ENCODE peak calls at places on chromosomes 5 and 9, in seven cellular contexts. Y is dorsolateral prefrontal cortex, G is Karpas-422, O is tibial nerve, P is IMR-90, H is tibial artery, S is stomach. W is an unnamed sample.

GRCh38 chr5:143248822-143249579 is 154.5 kb downstream of the NR3C1 start:
- DNase-seq in Y (no peak), H (no peak), S (no peak), G (no peak), P (peak), O (no peak), W (no peak)

GRCh38 chr9:121684381-121685145 is 33.1 kb downstream of the DAB2IP start:
- DNase-seq in P (no peak), S (peak), H (no peak), O (no peak), Y (no peak), G (peak), W (no peak)

GRCh38 chr9:133656211-133657119 is 20.3 kb downstream of the DBH start:
- DNase-seq in H (no peak), Y (no peak), P (no peak), O (no peak), S (no peak), G (no peak), W (no peak)

GRCh38 chr9:110089681-110090370 is 118.1 kb downstream of the C9orf152 start:
- DNase-seq in O (no peak), H (no peak), S (peak), G (no peak), P (peak), Y (no peak), W (no peak)

GRCh38 chr9:105886136-105886535 is 191.8 kb downstream of the TMEM38B start:
- DNase-seq in S (no peak), P (no peak), O (no peak), Y (no peak), H (no peak), G (no peak), W (no peak)

GRCh38 chr5:135534609-135535419 is 950 bp downstream of the NEUROG1 start:
- DNase-seq in G (no peak), Y (no peak), S (no peak), H (no peak), O (no peak), P (no peak), W (no peak)

GRCh38 chr5:158126442-158127399 is 267.8 kb upstream of the CLINT1 start:
- DNase-seq in S (no peak), Y (no peak), P (no peak), O (no peak), H (no peak), G (no peak), W (no peak)

GRCh38 chr5:139660916-139661814 is 13.0 kb downstream of the CXXC5 start:
- DNase-seq in S (peak), H (peak), P (peak), Y (peak), O (peak), G (peak), W (no peak)

GRCh38 chr5:74762599-74762998 is 4.3 kb downstream of the GFM2 start:
- DNase-seq in H (no peak), S (no peak), Y (no peak), G (no peak), O (no peak), P (peak), W (no peak)

GRCh38 chr9:4984171-4984570 is 901 bp upstream of the JAK2 start:
- DNase-seq in P (no peak), H (no peak), G (no peak), Y (no peak), S (no peak), O (peak), W (no peak)

GRCh38 chr5:177086918-177087706 is 397 bp downstream of the FGFR4 start:
- DNase-seq in P (no peak), O (no peak), G (peak), H (no peak), S (peak), Y (no peak), W (no peak)

GRCh38 chr9:120931278-120932085 is 4.9 kb upstream of the TRAF1 start:
- DNase-seq in G (peak), O (peak), H (peak), Y (no peak), S (peak), P (peak), W (no peak)

GRCh38 chr9:126107736-126108135 is 218.9 kb upstream of the MVB12B start:
- DNase-seq in P (no peak), H (no peak), S (no peak), Y (no peak), G (no peak), O (no peak), W (no peak)

GRCh38 chr5:67483453-67484030 is 286.9 kb upstream of the CD180 start:
- DNase-seq in S (no peak), G (no peak), P (no peak), Y (no peak), H (no peak), O (no peak), W (no peak)

GRCh38 chr5:41009228-41009627 is 61.9 kb downstream of the MROH2B start:
- DNase-seq in Y (no peak), H (no peak), G (no peak), O (no peak), S (peak), P (peak), W (no peak)

GRCh38 chr5:176789873-176790615 is 20.3 kb upstream of the UNC5A start:
- DNase-seq in G (no peak), P (no peak), S (no peak), Y (no peak), H (no peak), O (no peak), W (no peak)

GRCh38 chr9:83069651-83070050 is 6.7 kb upstream of the RASEF start:
- DNase-seq in G (no peak), S (no peak), H (no peak), P (no peak), Y (no peak), O (no peak), W (no peak)

GRCh38 chr9:133726401-133727276 is 11.5 kb downstream of the SARDH start:
- DNase-seq in O (peak), G (peak), H (peak), P (peak), Y (peak), S (peak), W (peak)

GRCh38 chr5:80958611-80959010 is 1.6 kb upstream of the RASGRF2 start:
- DNase-seq in O (no peak), P (no peak), G (peak), H (no peak), S (no peak), Y (no peak), W (no peak)

GRCh38 chr5:111135946-111136345 is 43.8 kb downstream of the WDR36 start:
- DNase-seq in P (peak), S (no peak), O (no peak), Y (no peak), G (no peak), H (no peak), W (no peak)

GRCh38 chr5:180373475-180374269 is 20.5 kb upstream of the GFPT2 start:
- DNase-seq in P (no peak), S (no peak), H (no peak), O (no peak), Y (no peak), G (no peak), W (no peak)

GRCh38 chr9:35728041-35728971 is 3.7 kb downstream of the TLN1 start:
- DNase-seq in H (peak), Y (no peak), G (no peak), O (peak), S (peak), P (peak), W (no peak)

GRCh38 chr9:92496401-92496800 is 14.1 kb upstream of the ASPN start:
- DNase-seq in H (no peak), G (no peak), P (peak), S (no peak), Y (no peak), O (no peak), W (no peak)

GRCh38 chr5:1930880-1931589 is 48.3 kb upstream of the IRX4 start:
- DNase-seq in S (no peak), H (peak), Y (no peak), O (no peak), G (no peak), P (no peak), W (no peak)

GRCh38 chr5:55592388-55593114 is 57.8 kb upstream of the PLPP1 start:
- DNase-seq in P (no peak), H (no peak), O (no peak), S (no peak), G (no peak), Y (no peak), W (no peak)

GRCh38 chr5:59569608-59570334 is 323.8 kb downstream of the PDE4D start:
- DNase-seq in Y (no peak), O (no peak), H (no peak), P (no peak), G (no peak), S (no peak), W (no peak)

GRCh38 chr9:99732715-99733114 is 89.0 kb upstream of the NR4A3 start:
- DNase-seq in O (no peak), G (no peak), S (no peak), H (no peak), Y (no peak), P (no peak), W (no peak)

DNA sequence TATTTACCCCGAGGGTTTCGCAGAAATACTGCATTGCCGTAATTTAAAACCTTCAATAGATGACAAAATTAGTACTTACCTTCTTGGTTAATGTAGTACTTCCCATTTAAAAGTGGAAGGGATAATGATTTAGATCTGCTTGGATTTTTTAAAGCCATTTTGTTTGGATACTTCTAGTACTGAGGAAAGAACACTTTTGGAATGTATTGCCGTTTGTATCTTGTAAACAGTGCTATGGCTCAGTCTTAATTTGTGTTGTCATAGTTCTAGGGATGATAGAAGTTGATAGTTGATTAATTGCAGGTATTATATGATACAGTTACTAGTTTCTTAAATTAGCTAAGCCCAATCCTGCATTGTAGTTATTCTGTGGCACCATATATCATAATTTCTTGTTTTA is 33.1 kb downstream of the TNPO1 start:
- DNase-seq in P (no peak), H (no peak), Y (no peak), S (no peak), G (no peak), O (no peak), W (no peak)
- H3K27ac ChIP-seq in P (no peak), H (peak), Y (peak), S (no peak), G (peak), O (peak), W (no peak)

DNA sequence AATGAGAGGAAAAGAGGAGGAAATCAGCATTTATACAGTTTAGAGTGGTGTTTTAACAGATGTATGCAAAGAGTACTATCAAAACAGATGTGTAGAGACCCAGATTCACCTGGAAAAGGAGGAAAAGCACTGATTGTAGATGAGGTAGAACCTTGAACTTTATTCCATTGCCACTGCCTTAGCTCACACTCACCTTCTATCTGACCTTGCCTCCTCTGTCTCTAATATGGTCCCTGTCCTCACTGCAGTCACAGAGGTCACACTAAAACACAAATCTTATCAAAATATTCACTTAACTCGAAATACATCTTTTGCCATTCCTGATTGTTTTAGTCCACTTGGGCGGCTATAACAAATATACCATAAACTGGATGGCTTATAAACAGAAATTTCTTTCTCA is 7.0 kb downstream of the GIN1 start:
- DNase-seq in H (no peak), P (no peak), S (no peak), G (no peak), O (no peak), Y (no peak), W (no peak)
- H3K27ac ChIP-seq in H (no peak), P (no peak), S (no peak), G (no peak), O (no peak), Y (no peak), W (no peak)

GRCh38 chr9:17003576-17004240 is 131.1 kb upstream of the CNTLN start:
- DNase-seq in O (no peak), G (no peak), S (no peak), Y (no peak), H (no peak), P (peak), W (no peak)
- H3K27ac ChIP-seq in O (no peak), G (no peak), S (peak), Y (no peak), H (peak), P (no peak), W (no peak)

DNA sequence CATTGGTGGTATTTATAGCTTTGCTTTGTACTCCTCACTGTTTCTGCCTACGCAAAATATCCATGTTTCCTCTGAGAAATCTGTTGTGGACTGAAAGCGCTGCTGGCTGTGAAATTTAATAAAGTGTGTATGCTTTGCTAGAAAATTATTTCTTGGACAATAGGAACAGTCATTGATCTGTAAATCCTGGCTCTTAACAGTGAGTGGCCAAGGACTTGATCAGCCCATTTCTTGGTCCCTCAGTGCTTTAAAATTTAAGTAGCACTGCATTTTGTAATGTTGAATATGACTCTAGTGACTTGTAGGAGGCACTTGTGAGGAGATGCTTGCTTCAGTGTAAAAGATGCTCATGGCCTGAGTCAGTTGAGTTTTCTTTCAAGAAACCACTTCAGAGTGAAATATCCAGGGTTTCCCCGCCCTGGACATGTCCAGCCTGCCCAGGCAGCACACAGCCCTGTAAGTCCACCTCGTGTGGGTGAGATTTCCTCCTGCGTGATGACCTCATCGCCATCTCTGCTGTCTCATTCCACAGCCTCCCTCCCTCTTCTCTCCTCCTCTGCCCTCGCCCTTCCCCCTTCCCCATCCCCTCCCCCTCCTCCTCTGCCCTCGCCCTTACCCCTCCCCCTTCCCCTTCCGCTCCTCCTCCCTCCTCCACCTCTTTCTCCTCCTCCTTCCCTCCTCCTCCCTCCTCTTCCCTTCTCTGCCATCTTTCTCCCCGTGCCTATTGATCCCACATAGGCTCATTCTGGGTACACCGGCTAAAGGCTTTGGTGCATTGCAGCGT is 34.1 kb upstream of the NCS1 start:
- DNase-seq in O (no peak), P (peak), Y (no peak), S (no peak), H (peak), G (no peak), W (no peak)
- H3K27ac ChIP-seq in O (no peak), P (peak), Y (peak), S (peak), H (peak), G (no peak), W (peak)

GRCh38 chr5:96663608-96664007 is 1.4 kb downstream of the CAST start:
- DNase-seq in Y (no peak), S (no peak), H (no peak), G (no peak), O (no peak), P (no peak), W (no peak)
- H3K27ac ChIP-seq in Y (peak), S (peak), H (peak), G (no peak), O (peak), P (no peak), W (peak)